ENCODE peak calls at places on chromosome 9, in eight cellular contexts. One of them, this sample, is unnamed. For H3K36me3, the result is how much of the 10 kb centered on the place peaks cover.

GRCh38 chr9:110615526-110615925 is 36.0 kb upstream of the SVEP1 start:
- DNase-seq in OCI-LY7: no peak
- DNase-seq in IMR-90: peak
- DNase-seq in Panc1: no peak
- DNase-seq in psoas muscle: no peak
- DNase-seq in sigmoid colon: no peak
- DNase-seq in neural progenitor cell: no peak
- DNase-seq in Peyer's patch: no peak
- DNase-seq in this sample: peak

GRCh38 chr9:113675475-113675941 is 200.6 kb upstream of the ZNF618 start:
- DNase-seq in OCI-LY7: no peak
- DNase-seq in IMR-90: peak
- DNase-seq in Panc1: no peak
- DNase-seq in psoas muscle: peak
- DNase-seq in sigmoid colon: peak
- DNase-seq in neural progenitor cell: no peak
- DNase-seq in Peyer's patch: peak
- DNase-seq in this sample: no peak

GRCh38 chr9:133844876-133845658 is 106.9 kb upstream of the SARDH start:
- DNase-seq in OCI-LY7: no peak
- DNase-seq in IMR-90: peak
- DNase-seq in Panc1: no peak
- DNase-seq in psoas muscle: peak
- DNase-seq in sigmoid colon: peak
- DNase-seq in neural progenitor cell: no peak
- DNase-seq in Peyer's patch: peak
- DNase-seq in this sample: no peak

GRCh38 chr9:21661626-21662025 is 140.8 kb upstream of the MTAP start:
- DNase-seq in OCI-LY7: no peak
- DNase-seq in IMR-90: peak
- DNase-seq in Panc1: no peak
- DNase-seq in psoas muscle: no peak
- DNase-seq in sigmoid colon: no peak
- DNase-seq in neural progenitor cell: no peak
- DNase-seq in Peyer's patch: no peak
- DNase-seq in this sample: no peak

GRCh38 chr9:121760571-121760970 is 109.1 kb downstream of the DAB2IP start:
- DNase-seq in OCI-LY7: no peak
- DNase-seq in IMR-90: no peak
- DNase-seq in Panc1: no peak
- DNase-seq in psoas muscle: no peak
- DNase-seq in sigmoid colon: no peak
- DNase-seq in neural progenitor cell: no peak
- DNase-seq in Peyer's patch: no peak
- DNase-seq in this sample: no peak

GRCh38 chr9:76962732-76963131 is 56.7 kb upstream of the FOXB2 start:
- DNase-seq in OCI-LY7: no peak
- DNase-seq in IMR-90: no peak
- DNase-seq in Panc1: no peak
- DNase-seq in psoas muscle: no peak
- DNase-seq in sigmoid colon: no peak
- DNase-seq in neural progenitor cell: peak
- DNase-seq in Peyer's patch: no peak
- DNase-seq in this sample: peak

GRCh38 chr9:84493284-84493947 is 152.9 kb upstream of the SLC28A3 start:
- DNase-seq in OCI-LY7: no peak
- DNase-seq in IMR-90: no peak
- DNase-seq in Panc1: no peak
- DNase-seq in psoas muscle: no peak
- DNase-seq in sigmoid colon: peak
- DNase-seq in neural progenitor cell: peak
- DNase-seq in Peyer's patch: no peak
- DNase-seq in this sample: peak

GRCh38 chr9:6843742-6844141 is 86.0 kb downstream of the KDM4C start:
- DNase-seq in OCI-LY7: no peak
- DNase-seq in IMR-90: no peak
- DNase-seq in Panc1: no peak
- DNase-seq in psoas muscle: no peak
- DNase-seq in sigmoid colon: no peak
- DNase-seq in neural progenitor cell: no peak
- DNase-seq in Peyer's patch: no peak
- DNase-seq in this sample: no peak

GRCh38 chr9:13865869-13866268 is 448.1 kb downstream of the NFIB start:
- DNase-seq in OCI-LY7: no peak
- DNase-seq in IMR-90: no peak
- DNase-seq in Panc1: no peak
- DNase-seq in psoas muscle: no peak
- DNase-seq in sigmoid colon: no peak
- DNase-seq in neural progenitor cell: no peak
- DNase-seq in Peyer's patch: no peak
- DNase-seq in this sample: no peak

GRCh38 chr9:124221685-124222084 is 36.1 kb upstream of the NEK6 start:
- DNase-seq in OCI-LY7: no peak
- DNase-seq in IMR-90: no peak
- DNase-seq in Panc1: no peak
- DNase-seq in psoas muscle: no peak
- DNase-seq in sigmoid colon: no peak
- DNase-seq in neural progenitor cell: no peak
- DNase-seq in Peyer's patch: no peak
- DNase-seq in this sample: no peak

GRCh38 chr9:35698231-35698630 is 8.5 kb upstream of the TPM2 start:
- DNase-seq in OCI-LY7: no peak
- DNase-seq in IMR-90: no peak
- DNase-seq in Panc1: no peak
- DNase-seq in psoas muscle: no peak
- DNase-seq in sigmoid colon: peak
- DNase-seq in neural progenitor cell: no peak
- DNase-seq in Peyer's patch: no peak
- DNase-seq in this sample: no peak
- H3K36me3 ChIP-seq in OCI-LY7: half or more
- H3K36me3 ChIP-seq in IMR-90: half or more
- H3K36me3 ChIP-seq in Panc1: under half
- H3K36me3 ChIP-seq in psoas muscle: under half
- H3K36me3 ChIP-seq in sigmoid colon: half or more
- H3K36me3 ChIP-seq in neural progenitor cell: under half
- H3K36me3 ChIP-seq in Peyer's patch: under half
- H3K36me3 ChIP-seq in this sample: under half

GRCh38 chr9:93507780-93508179 is 54.4 kb upstream of the FAM120AOS start:
- DNase-seq in OCI-LY7: no peak
- DNase-seq in IMR-90: no peak
- DNase-seq in Panc1: no peak
- DNase-seq in psoas muscle: no peak
- DNase-seq in sigmoid colon: no peak
- DNase-seq in neural progenitor cell: no peak
- DNase-seq in Peyer's patch: no peak
- DNase-seq in this sample: no peak

GRCh38 chr9:93509084-93509483 is 55.7 kb upstream of the FAM120AOS start:
- DNase-seq in OCI-LY7: no peak
- DNase-seq in IMR-90: no peak
- DNase-seq in Panc1: no peak
- DNase-seq in psoas muscle: no peak
- DNase-seq in sigmoid colon: no peak
- DNase-seq in neural progenitor cell: no peak
- DNase-seq in Peyer's patch: no peak
- DNase-seq in this sample: peak

GRCh38 chr9:93508207-93508606 is 54.8 kb upstream of the FAM120AOS start:
- DNase-seq in OCI-LY7: no peak
- DNase-seq in IMR-90: no peak
- DNase-seq in Panc1: no peak
- DNase-seq in psoas muscle: no peak
- DNase-seq in sigmoid colon: no peak
- DNase-seq in neural progenitor cell: no peak
- DNase-seq in Peyer's patch: no peak
- DNase-seq in this sample: no peak

GRCh38 chr9:93513606-93514005 is 60.2 kb upstream of the FAM120AOS start:
- DNase-seq in OCI-LY7: no peak
- DNase-seq in IMR-90: no peak
- DNase-seq in Panc1: no peak
- DNase-seq in psoas muscle: no peak
- DNase-seq in sigmoid colon: no peak
- DNase-seq in neural progenitor cell: no peak
- DNase-seq in Peyer's patch: no peak
- DNase-seq in this sample: no peak

DNA sequence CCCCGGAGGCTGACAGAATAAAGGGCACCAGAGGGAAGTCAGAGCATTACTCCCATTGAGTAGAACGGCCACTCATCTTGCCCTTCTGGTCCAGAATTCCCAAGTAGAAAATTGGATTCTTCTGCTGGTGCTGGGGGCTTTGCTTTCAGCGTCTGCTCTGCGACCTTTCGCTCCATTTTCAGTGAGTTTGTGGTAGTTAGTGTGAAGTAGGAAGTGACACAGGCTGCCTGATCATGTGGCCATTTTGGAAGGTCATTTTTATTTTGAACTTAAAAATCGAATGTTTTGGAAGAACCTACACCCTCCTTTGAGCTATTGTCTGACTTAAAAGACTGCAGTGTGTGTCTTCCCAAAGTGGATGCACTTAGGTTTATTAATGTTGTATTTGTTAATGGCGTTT is 56.7 kb upstream of the FAM120AOS start:
- DNase-seq in OCI-LY7: no peak
- DNase-seq in IMR-90: no peak
- DNase-seq in Panc1: no peak
- DNase-seq in psoas muscle: no peak
- DNase-seq in sigmoid colon: no peak
- DNase-seq in neural progenitor cell: no peak
- DNase-seq in Peyer's patch: no peak
- DNase-seq in this sample: no peak
- H3K36me3 ChIP-seq in OCI-LY7: under half
- H3K36me3 ChIP-seq in IMR-90: under half
- H3K36me3 ChIP-seq in Panc1: under half
- H3K36me3 ChIP-seq in psoas muscle: under half
- H3K36me3 ChIP-seq in sigmoid colon: under half
- H3K36me3 ChIP-seq in neural progenitor cell: under half
- H3K36me3 ChIP-seq in Peyer's patch: under half
- H3K36me3 ChIP-seq in this sample: under half

GRCh38 chr9:127761491-127761904 is 17.0 kb downstream of the SH2D3C start:
- DNase-seq in OCI-LY7: no peak
- DNase-seq in IMR-90: no peak
- DNase-seq in Panc1: no peak
- DNase-seq in psoas muscle: no peak
- DNase-seq in sigmoid colon: no peak
- DNase-seq in neural progenitor cell: peak
- DNase-seq in Peyer's patch: no peak
- DNase-seq in this sample: peak
- H3K36me3 ChIP-seq in OCI-LY7: under half
- H3K36me3 ChIP-seq in IMR-90: under half
- H3K36me3 ChIP-seq in Panc1: under half
- H3K36me3 ChIP-seq in psoas muscle: under half
- H3K36me3 ChIP-seq in sigmoid colon: under half
- H3K36me3 ChIP-seq in neural progenitor cell: under half
- H3K36me3 ChIP-seq in Peyer's patch: under half
- H3K36me3 ChIP-seq in this sample: under half

GRCh38 chr9:135812961-135813360 is 94.4 kb downstream of the CAMSAP1 start:
- DNase-seq in OCI-LY7: no peak
- DNase-seq in IMR-90: no peak
- DNase-seq in Panc1: no peak
- DNase-seq in psoas muscle: no peak
- DNase-seq in sigmoid colon: no peak
- DNase-seq in neural progenitor cell: no peak
- DNase-seq in Peyer's patch: no peak
- DNase-seq in this sample: no peak
- H3K36me3 ChIP-seq in OCI-LY7: half or more
- H3K36me3 ChIP-seq in IMR-90: half or more
- H3K36me3 ChIP-seq in Panc1: under half
- H3K36me3 ChIP-seq in psoas muscle: under half
- H3K36me3 ChIP-seq in sigmoid colon: half or more
- H3K36me3 ChIP-seq in neural progenitor cell: under half
- H3K36me3 ChIP-seq in Peyer's patch: under half
- H3K36me3 ChIP-seq in this sample: under half